ENCODE peak calls at places on chromosomes 12 and 14, in ten cellular contexts. G is astrocyte of the spinal cord, O is right lobe of liver, N is skeletal muscle cell, T is OCI-LY7, H is left ventricle myocardium inferior, Z is neural progenitor cell, V is suprapubic skin, B is IMR-90, W is adipocyte. Q is an unnamed sample.
A peak's percentile ranks its signal among the peaks of the same experiment; 100 is the strongest.

GRCh38 chr12:40375076-40375475 is 150.3 kb downstream of the LRRK2 start:
- DNase-seq in G (no peak), O (no peak), N (no peak), T (peak; percentile 50), H (no peak), Z (no peak), V (no peak), B (peak; percentile 0), W (no peak), Q (no peak)

GRCh38 chr14:31934767-31935266 is 142.3 kb upstream of the ARHGAP5 start:
- DNase-seq in G (peak; percentile 58), O (peak; percentile 54), N (peak; percentile 36), T (no peak), H (peak; percentile 26), Z (peak; percentile 69), V (no peak), B (peak; percentile 41), W (peak; percentile 32), Q (no peak)

GRCh38 chr12:64699504-64700115 is 59.6 kb downstream of the GNS start:
- DNase-seq in G (no peak), O (peak; percentile 59), N (no peak), T (no peak), H (no peak), Z (no peak), V (no peak), B (no peak), W (no peak), Q (no peak)

GRCh38 chr12:104682790-104683279 is 226.1 kb downstream of the CHST11 start:
- DNase-seq in G (no peak), O (no peak), N (no peak), T (peak; percentile 30), H (no peak), Z (no peak), V (peak; percentile 55), B (no peak), W (no peak), Q (no peak)

GRCh38 chr14:56400426-56400825 is 179.2 kb upstream of the TMEM260 start:
- DNase-seq in G (no peak), O (no peak), N (no peak), T (no peak), H (no peak), Z (no peak), V (no peak), B (no peak), W (no peak), Q (no peak)

GRCh38 chr12:98516184-98516873 is 939 bp downstream of the TMPO start:
- DNase-seq in G (peak; percentile 85), O (peak; percentile 80), N (no peak), T (peak; percentile 98), H (peak; percentile 70), Z (peak; percentile 89), V (peak; percentile 74), B (peak; percentile 81), W (peak; percentile 95), Q (peak; percentile 48)

GRCh38 chr12:8027856-8028255 is 4.7 kb upstream of the FOXJ2 start:
- DNase-seq in G (no peak), O (no peak), N (no peak), T (no peak), H (no peak), Z (no peak), V (no peak), B (no peak), W (no peak), Q (no peak)

GRCh38 chr14:65783101-65783500 is 370.6 kb downstream of the FUT8 start:
- DNase-seq in G (no peak), O (no peak), N (no peak), T (no peak), H (no peak), Z (no peak), V (no peak), B (no peak), W (no peak), Q (no peak)

GRCh38 chr12:52155048-52155868 is 36.6 kb downstream of the KRT80 start:
- DNase-seq in G (no peak), O (no peak), N (no peak), T (no peak), H (no peak), Z (no peak), V (no peak), B (no peak), W (no peak), Q (no peak)

GRCh38 chr14:100476012-100476822 is 111.0 kb downstream of the BEGAIN start:
- DNase-seq in G (peak; percentile 99), O (no peak), N (peak; percentile 96), T (no peak), H (no peak), Z (no peak), V (no peak), B (peak; percentile 98), W (peak; percentile 80), Q (peak; percentile 99)

GRCh38 chr12:119322324-119322723 is 12.2 kb upstream of the CCDC60 start:
- DNase-seq in G (no peak), O (peak; percentile 46), N (no peak), T (no peak), H (no peak), Z (no peak), V (no peak), B (no peak), W (no peak), Q (no peak)
- H3K4me3 ChIP-seq in G (no peak overlapping the region), O (no peak overlapping the region), N (no peak overlapping the region), T (no peak overlapping the region), H (no peak overlapping the region), Z (no peak overlapping the region), V (no peak overlapping the region), B (no peak overlapping the region), W (no peak overlapping the region), Q (no peak overlapping the region)

GRCh38 chr12:43332977-43333649 is 218.9 kb downstream of the ADAMTS20 start:
- DNase-seq in G (peak; percentile 48), O (no peak), N (no peak), T (no peak), H (no peak), Z (no peak), V (no peak), B (peak; percentile 83), W (peak; percentile 82), Q (no peak)
- H3K4me3 ChIP-seq in G (no peak overlapping the region), O (no peak overlapping the region), N (no peak overlapping the region), T (no peak overlapping the region), H (no peak overlapping the region), Z (no peak overlapping the region), V (no peak overlapping the region), B (no peak overlapping the region), W (no peak overlapping the region), Q (no peak overlapping the region)

DNA sequence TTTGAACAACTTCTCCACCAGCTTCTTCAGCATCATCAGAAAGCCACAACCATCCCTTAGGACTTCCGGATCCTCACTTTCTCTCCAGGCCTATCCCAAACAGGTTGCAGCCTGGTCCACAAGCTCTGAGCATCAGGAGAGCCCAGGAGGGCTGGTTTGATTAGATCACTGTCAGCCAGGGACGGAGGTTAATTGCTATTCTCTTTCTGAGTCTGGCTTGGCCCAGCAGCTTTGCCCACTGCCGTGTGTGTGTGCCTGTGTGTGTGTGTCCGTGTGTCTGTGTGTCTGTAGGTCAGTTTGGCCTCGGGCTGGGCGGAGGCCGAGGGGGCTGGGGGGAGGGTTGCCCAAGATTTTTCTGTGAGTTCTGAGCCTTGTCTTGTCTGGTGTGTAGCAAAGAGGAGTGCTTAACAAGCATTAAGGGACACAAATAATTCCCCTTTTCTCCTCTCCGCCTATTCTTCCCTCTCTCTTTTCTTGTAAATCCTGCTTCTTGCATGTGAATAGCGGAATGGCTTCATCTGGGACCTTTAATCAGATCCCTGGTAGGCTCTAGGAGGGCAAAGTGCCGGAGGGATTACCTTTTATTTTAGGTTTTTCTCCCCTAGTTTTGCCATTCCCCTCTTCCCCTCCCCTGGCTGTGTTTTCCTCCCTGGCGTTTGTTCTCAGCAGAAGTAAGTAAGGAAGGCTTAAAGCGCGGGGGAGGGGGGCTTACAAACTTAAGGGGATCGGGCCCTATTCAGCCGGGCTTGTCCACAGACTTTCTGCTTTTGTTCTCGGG is 138.2 kb upstream of the LHX5 start:
- DNase-seq in G (no peak), O (no peak), N (no peak), T (no peak), H (no peak), Z (peak; percentile 98), V (no peak), B (no peak), W (no peak), Q (no peak)
- H3K4me3 ChIP-seq in G (no peak overlapping the region), O (no peak overlapping the region), N (no peak overlapping the region), T (no peak overlapping the region), H (no peak overlapping the region), Z (no peak overlapping the region), V (no peak overlapping the region), B (no peak overlapping the region), W (no peak overlapping the region), Q (no peak overlapping the region)

GRCh38 chr12:48131517-48131916 is 12.4 kb downstream of the PFKM start:
- DNase-seq in G (no peak), O (no peak), N (no peak), T (no peak), H (no peak), Z (no peak), V (no peak), B (no peak), W (no peak), Q (no peak)

GRCh38 chr12:48126953-48127630 is 7.9 kb downstream of the PFKM start:
- DNase-seq in G (no peak), O (no peak), N (no peak), T (no peak), H (no peak), Z (no peak), V (no peak), B (no peak), W (no peak), Q (no peak)

GRCh38 chr12:48132826-48133225 is 13.7 kb downstream of the PFKM start:
- DNase-seq in G (no peak), O (no peak), N (no peak), T (no peak), H (no peak), Z (no peak), V (no peak), B (no peak), W (no peak), Q (no peak)

GRCh38 chr12:48125985-48126384 is 6.8 kb downstream of the PFKM start:
- DNase-seq in G (no peak), O (no peak), N (no peak), T (no peak), H (peak; percentile 68), Z (no peak), V (no peak), B (no peak), W (no peak), Q (no peak)

GRCh38 chr12:48128800-48129199 is 9.6 kb downstream of the PFKM start:
- DNase-seq in G (peak; percentile 3), O (no peak), N (no peak), T (no peak), H (no peak), Z (no peak), V (no peak), B (peak; percentile 77), W (no peak), Q (no peak)
- H3K4me3 ChIP-seq in G (no peak overlapping the region), O (no peak overlapping the region), N (no peak overlapping the region), T (no peak overlapping the region), H (peak overlapping the region; percentile 17), Z (no peak overlapping the region), V (no peak overlapping the region), B (no peak overlapping the region), W (no peak overlapping the region), Q (no peak overlapping the region)

DNA sequence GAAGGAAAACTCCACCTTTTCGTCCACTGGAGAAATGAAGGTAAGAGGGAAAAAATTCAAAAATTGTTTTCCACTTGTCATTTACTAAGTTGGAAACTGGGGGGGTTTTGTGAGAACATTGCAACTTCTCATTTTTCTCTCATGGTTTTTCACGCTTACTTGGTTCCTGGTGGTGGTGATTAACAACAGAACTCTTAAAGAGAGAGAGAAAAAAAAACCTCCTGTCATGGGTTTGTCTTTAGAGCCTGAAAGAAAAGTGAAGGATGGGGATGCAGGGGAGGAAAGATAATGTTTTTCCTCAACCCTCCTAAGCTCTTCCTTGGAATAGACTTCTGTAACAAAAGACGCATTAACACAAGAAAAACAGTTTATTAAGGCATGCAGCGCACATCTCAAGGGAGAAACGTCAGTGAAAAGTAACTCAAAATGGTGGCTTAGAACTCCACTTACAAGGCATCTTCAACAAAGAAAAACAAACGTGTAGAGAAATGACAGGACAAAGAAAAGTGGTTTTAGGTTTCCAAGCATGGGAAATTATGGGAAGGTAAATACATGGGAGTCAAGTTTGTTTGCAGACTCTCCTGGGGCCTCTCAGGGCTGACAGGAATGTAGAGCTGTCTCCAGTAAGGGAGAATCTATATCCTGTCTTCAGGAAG is 81.9 kb upstream of the ATF7IP start:
- DNase-seq in G (no peak), O (no peak), N (no peak), T (peak; percentile 77), H (no peak), Z (peak; percentile 47), V (no peak), B (no peak), W (no peak), Q (no peak)
- H3K4me3 ChIP-seq in G (no peak overlapping the region), O (no peak overlapping the region), N (no peak overlapping the region), T (peak overlapping the region; percentile 60), H (no peak overlapping the region), Z (peak overlapping the region; percentile 29), V (no peak overlapping the region), B (no peak overlapping the region), W (no peak overlapping the region), Q (no peak overlapping the region)

Q was measured in AG09309.